ENCODE peak calls at places on chromosome 4, in seven cellular contexts. F, J, W, C, U, I and P are unnamed samples.

GRCh38 chr4:6877070-6877469 is 32.6 kb upstream of the TBC1D14 start:
- DNase-seq in W (no peak), F (no peak), U (no peak), I (no peak), J (no peak), C (no peak), P (no peak)

GRCh38 chr4:132502096-132502552 is 647.0 kb upstream of the PCDH10 start:
- DNase-seq in W (no peak), U (no peak), C (no peak), J (no peak), F (peak; percentile 3), I (no peak), P (no peak)

GRCh38 chr4:112234952-112235609 is 3.5 kb downstream of the AP1AR start:
- DNase-seq in U (peak; percentile 96), C (peak; percentile 61), W (peak; percentile 38), J (peak; percentile 67), I (peak; percentile 93), F (peak; percentile 90), P (peak; percentile 56)

GRCh38 chr4:76458829-76459228 is 23.8 kb downstream of the SHROOM3 start:
- DNase-seq in W (no peak), C (no peak), U (no peak), F (no peak), J (no peak), I (no peak), P (no peak)

GRCh38 chr4:38765391-38765790 is 17.4 kb downstream of the TLR10 start:
- DNase-seq in W (no peak), U (no peak), C (no peak), F (peak; percentile 72), J (no peak), I (peak; percentile 41), P (no peak)

GRCh38 chr4:53558061-53558801 is 33.1 kb downstream of the LNX1 start:
- DNase-seq in F (peak; percentile 90), C (no peak), J (no peak), U (no peak), I (peak; percentile 39), W (no peak), P (no peak)

GRCh38 chr4:39730067-39730466 is 32.1 kb downstream of the UBE2K start:
- DNase-seq in F (no peak), U (no peak), C (peak; percentile 58), J (no peak), I (no peak), W (no peak), P (no peak)

GRCh38 chr4:139367421-139368090 is 65.3 kb upstream of the NDUFC1 start:
- DNase-seq in C (no peak), J (no peak), U (no peak), F (no peak), W (no peak), I (peak; percentile 47), P (no peak)

GRCh38 chr4:105859233-105859632 is 36.0 kb upstream of the NPNT start:
- DNase-seq in C (no peak), J (no peak), W (no peak), F (peak; percentile 86), I (peak; percentile 83), U (no peak), P (peak; percentile 23)

GRCh38 chr4:78634011-78634664 is 82.6 kb downstream of the ANXA3 start:
- DNase-seq in I (no peak), C (no peak), J (no peak), W (peak; percentile 23), U (no peak), F (no peak), P (no peak)

GRCh38 chr4:32735856-32736590 is 2015.9 kb downstream of the PCDH7 start:
- DNase-seq in I (no peak), C (no peak), F (no peak), U (no peak), J (no peak), W (no peak), P (no peak)

GRCh38 chr4:82360298-82361177 is 13.3 kb downstream of the HNRNPD start:
- DNase-seq in U (no peak), C (no peak), I (peak; percentile 51), J (peak; percentile 51), F (peak; percentile 43), W (no peak), P (no peak)

GRCh38 chr4:112036881-112037280 is 108.4 kb upstream of the FAM241A start:
- DNase-seq in I (no peak), U (no peak), J (no peak), C (no peak), W (no peak), F (no peak), P (no peak)

GRCh38 chr4:163598028-163598427 is 103.5 kb downstream of the TMA16 start:
- DNase-seq in I (no peak), W (no peak), C (no peak), J (no peak), U (no peak), F (no peak), P (no peak)

GRCh38 chr4:42280327-42281095 is 116.8 kb upstream of the SHISA3 start:
- DNase-seq in J (peak; percentile 27), F (peak; percentile 24), I (peak; percentile 40), C (no peak), W (no peak), U (peak; percentile 22), P (peak; percentile 56)

GRCh38 chr4:100022792-100023222 is 72.7 kb upstream of the H2AZ1 start:
- DNase-seq in I (peak; percentile 63), W (no peak), C (no peak), U (no peak), J (no peak), F (no peak), P (no peak)

GRCh38 chr4:82372502-82372873 is 1.3 kb downstream of the HNRNPD start:
- DNase-seq in C (peak; percentile 34), I (peak; percentile 42), J (peak; percentile 43), U (peak; percentile 68), F (peak; percentile 22), W (no peak), P (no peak)

GRCh38 chr4:102625232-102625930 is 124.2 kb downstream of the NFKB1 start:
- DNase-seq in F (peak; percentile 54), W (no peak), C (no peak), I (peak; percentile 81), J (peak; percentile 47), U (peak; percentile 42), P (peak; percentile 77)

GRCh38 chr4:77022581-77023133 is 53.1 kb downstream of the CCNI start:
- DNase-seq in I (peak; percentile 94), F (no peak), J (no peak), U (no peak), W (no peak), C (no peak), P (no peak)

GRCh38 chr4:55409468-55410171 is 13.9 kb downstream of the TMEM165 start:
- DNase-seq in F (no peak), W (no peak), J (peak; percentile 83), U (no peak), C (no peak), I (peak; percentile 67), P (peak; percentile 25)

GRCh38 chr4:143183513-143184216 is 1.1 kb upstream of the USP38 start:
- DNase-seq in F (peak; percentile 4), J (no peak), I (no peak), U (no peak), C (no peak), W (no peak), P (no peak)

GRCh38 chr4:67393007-67393406 is 152.3 kb downstream of the CENPC start:
- DNase-seq in I (no peak), J (no peak), C (no peak), U (no peak), W (no peak), F (no peak), P (no peak)
- TF ChIP-seq CTCF in I (no peak), J (no peak), C (no peak), U (no peak), W (no peak), F (no peak), P (no peak)

GRCh38 chr4:121693450-121693849 is 3.3 kb downstream of the ANXA5 start:
- DNase-seq in F (no peak), U (no peak), C (no peak), W (no peak), I (no peak), J (no peak), P (no peak)

GRCh38 chr4:121697626-121698025 is 846 bp upstream of the ANXA5 start:
- DNase-seq in I (no peak), U (peak; percentile 9), W (no peak), F (peak; percentile 11), C (no peak), J (peak; percentile 37), P (peak; percentile 15)

GRCh38 chr4:121698119-121698732 is 1.4 kb upstream of the ANXA5 start:
- DNase-seq in W (no peak), U (no peak), C (no peak), I (no peak), F (no peak), J (no peak), P (no peak)

GRCh38 chr4:121696140-121696640 is 590 bp downstream of the ANXA5 start:
- DNase-seq in I (peak; percentile 87), W (peak; percentile 79), U (peak; percentile 76), J (peak; percentile 63), F (peak; percentile 62), C (peak; percentile 78), P (peak; percentile 32)

DNA sequence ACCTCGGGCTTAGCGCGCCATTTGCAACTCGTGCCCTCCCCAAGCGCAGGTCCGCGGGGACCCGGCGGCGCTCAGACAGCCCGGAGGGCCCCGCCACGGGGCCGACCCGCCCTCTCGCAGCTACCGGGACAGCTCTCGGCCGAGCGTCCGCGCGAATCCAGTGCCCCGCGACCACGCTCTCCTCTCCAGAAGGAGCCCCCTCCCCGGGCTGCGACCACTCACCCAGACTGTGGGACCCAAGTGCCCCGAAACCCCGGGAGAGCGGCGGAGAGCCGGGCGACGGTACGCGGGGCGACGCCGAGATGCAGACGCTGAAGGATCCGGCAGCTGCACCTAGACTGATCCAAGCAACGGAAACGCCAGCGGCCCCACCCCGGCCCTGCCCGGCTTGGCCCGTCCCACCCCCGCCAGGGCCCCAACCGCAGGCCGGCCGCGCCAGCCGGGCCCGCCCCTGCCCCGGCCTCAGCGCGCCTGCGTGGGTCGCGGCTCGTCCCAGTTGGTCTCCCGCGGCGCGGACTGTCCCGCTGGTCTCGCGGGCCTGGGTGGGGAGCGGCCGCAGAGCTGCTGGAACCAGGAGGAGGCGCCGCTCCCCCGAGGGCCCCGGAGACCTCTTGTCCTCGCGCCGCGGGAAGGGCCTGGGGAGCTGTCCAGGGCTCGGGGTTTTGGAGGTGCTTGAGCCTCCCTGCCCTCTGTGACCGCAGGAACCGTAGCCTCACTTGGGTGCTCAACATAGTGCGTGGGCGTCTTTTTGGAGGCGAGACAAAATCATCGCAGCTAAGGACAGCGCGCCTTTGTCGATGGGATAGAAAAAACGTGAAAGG is at the start of gene ANXA5:
- DNase-seq in J (peak; percentile 82), I (peak; percentile 93), U (peak; percentile 90), C (peak; percentile 91), F (peak; percentile 66), W (peak; percentile 68), P (peak; percentile 86)
- TF ChIP-seq CTCF in J (no peak), I (peak; percentile 48), U (no peak), C (no peak), F (peak; percentile 35), W (no peak), P (peak; percentile 62)

GRCh38 chr4:15778191-15778741 is at the start of gene CD38:
- DNase-seq in J (peak; percentile 62), F (no peak), W (no peak), C (peak; percentile 43), U (peak; percentile 54), I (peak; percentile 53), P (peak; percentile 78)
- TF ChIP-seq CTCF in J (no peak), F (no peak), W (no peak), C (no peak), U (no peak), I (no peak), P (no peak)

DNA sequence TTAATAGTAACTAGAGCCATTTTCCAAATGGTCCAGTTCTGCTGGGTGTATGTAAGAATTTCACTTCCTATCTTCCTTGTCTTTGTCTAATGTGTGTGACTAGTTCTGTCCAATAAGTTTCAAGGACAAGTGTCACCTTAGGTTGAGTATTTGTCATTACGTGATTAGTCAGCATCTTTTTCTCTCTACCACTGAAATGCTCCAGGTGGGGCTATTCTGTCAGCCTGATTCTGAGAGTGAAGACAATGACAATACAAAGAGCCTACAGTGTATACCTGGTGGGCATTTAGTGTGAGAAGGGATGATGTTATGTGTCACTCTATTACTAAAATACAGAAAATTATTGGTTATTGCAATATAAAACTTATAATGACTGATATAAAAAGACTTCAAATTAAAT is 876.3 kb downstream of the C4orf33 start:
- DNase-seq in F (no peak), C (no peak), J (no peak), I (no peak), W (no peak), U (no peak), P (no peak)
- TF ChIP-seq CTCF in F (no peak), C (no peak), J (no peak), I (no peak), W (no peak), U (no peak), P (no peak)